ENCODE peak calls at places on chromosomes 1 and 21, in six cellular contexts. L is HL-60, T is mucosa of gallbladder, S is pancreas, F is foreskin keratinocyte, B is IMR-90. Q is an unnamed sample.

GRCh38 chr1:22727873-22728272 is 17.2 kb downstream of the EPHB2 start:
- DNase-seq in S (no peak), F (no peak), T (no peak), B (no peak), L (no peak), Q (no peak)

GRCh38 chr1:116122955-116123757 is 12.0 kb downstream of the MAB21L3 start:
- DNase-seq in T (peak), F (no peak), B (peak), L (no peak), S (no peak), Q (peak)

GRCh38 chr1:61851235-61851634 is 109.0 kb downstream of the PATJ start:
- DNase-seq in F (no peak), L (no peak), S (no peak), T (no peak), B (no peak), Q (no peak)

GRCh38 chr1:1943834-1944570 is 24.9 kb upstream of the TMEM52 start:
- DNase-seq in B (no peak), L (peak), S (peak), F (no peak), T (no peak), Q (peak)

GRCh38 chr1:171212607-171213347 is 27.7 kb downstream of the FMO2 start:
- DNase-seq in F (no peak), L (peak), B (no peak), T (no peak), S (no peak), Q (no peak)

GRCh38 chr1:107480548-107480947 is 339.7 kb downstream of the NTNG1 start:
- DNase-seq in T (no peak), S (no peak), L (no peak), B (no peak), F (no peak), Q (peak)

GRCh38 chr1:25011966-25012625 is 82.0 kb upstream of the RUNX3 start:
- DNase-seq in S (no peak), L (no peak), F (no peak), B (no peak), T (no peak), Q (no peak)

GRCh38 chr1:114718661-114719423 is 2.3 kb upstream of the NRAS start:
- DNase-seq in S (no peak), L (no peak), B (peak), F (peak), T (no peak), Q (no peak)

GRCh38 chr21:46098303-46099141 is 610 bp downstream of the COL6A2 start:
- DNase-seq in S (peak), L (no peak), F (no peak), T (peak), B (no peak), Q (peak)

GRCh38 chr1:109186704-109187071 is 27.0 kb upstream of the SARS1 start:
- DNase-seq in L (no peak), T (peak), B (peak), F (no peak), S (no peak), Q (no peak)

GRCh38 chr21:41348434-41348833 is 13.4 kb upstream of the MX2 start:
- DNase-seq in T (no peak), S (no peak), F (no peak), B (no peak), L (no peak), Q (no peak)

GRCh38 chr21:14453339-14453738 is 70.4 kb upstream of the HSPA13 start:
- DNase-seq in S (no peak), T (no peak), L (no peak), F (no peak), B (no peak), Q (no peak)

GRCh38 chr21:30408782-30409494 is 13.1 kb downstream of the KRTAP13-1 start:
- DNase-seq in B (no peak), F (peak), S (peak), T (no peak), L (peak), Q (peak)

GRCh38 chr1:61569212-61569621 is 155.7 kb downstream of the TM2D1 start:
- DNase-seq in B (no peak), S (no peak), T (no peak), F (no peak), L (no peak), Q (no peak)

GRCh38 chr1:29849038-29849750 is 612.9 kb downstream of the PTPRU start:
- DNase-seq in L (peak), S (peak), F (peak), T (no peak), B (peak), Q (peak)

GRCh38 chr1:226132731-226133503 is 53.6 kb downstream of the ACBD3 start:
- DNase-seq in F (peak), L (no peak), B (no peak), T (peak), S (no peak), Q (peak)

GRCh38 chr1:30877205-30877912 is 31.2 kb downstream of the SDC3 start:
- DNase-seq in L (peak), B (peak), F (peak), T (peak), S (no peak), Q (peak)

GRCh38 chr21:35825370-35825769 is 235.0 kb downstream of the SETD4 start:
- DNase-seq in L (no peak), T (no peak), B (no peak), F (no peak), S (no peak), Q (no peak)

GRCh38 chr1:226871047-226871365 is 590 bp downstream of the PSEN2 start:
- DNase-seq in T (no peak), S (no peak), B (no peak), F (no peak), L (no peak), Q (no peak)

GRCh38 chr1:151822404-151822803 is 9.2 kb downstream of the RORC start:
- DNase-seq in L (no peak), F (no peak), B (no peak), S (no peak), T (no peak), Q (no peak)

GRCh38 chr1:220803401-220804201 is 16.9 kb downstream of the MTARC1 start:
- DNase-seq in T (peak), S (peak), F (no peak), L (peak), B (peak), Q (no peak)

GRCh38 chr1:36530791-36531190 is 48.1 kb upstream of the CSF3R start:
- DNase-seq in L (no peak), B (no peak), S (no peak), T (no peak), F (no peak), Q (no peak)

GRCh38 chr1:1004780-1005697 is 5.1 kb upstream of the HES4 start:
- DNase-seq in B (peak), F (no peak), T (peak), S (peak), L (peak), Q (peak)

GRCh38 chr21:15732290-15732995 is 2.7 kb downstream of the USP25 start:
- DNase-seq in L (peak), T (no peak), S (no peak), F (peak), B (peak), Q (no peak)

GRCh38 chr1:26614655-26615411 is 81.0 kb upstream of the ARID1A start:
- DNase-seq in T (no peak), S (no peak), L (no peak), F (no peak), B (no peak), Q (no peak)

GRCh38 chr1:153537376-153537730 is 1.6 kb upstream of the S100A6 start:
- DNase-seq in L (no peak), F (no peak), B (no peak), S (no peak), T (no peak), Q (no peak)

GRCh38 chr1:66752000-66752592 is at the start of gene DYNLT5:
- DNase-seq in F (no peak), L (peak), B (peak), S (peak), T (peak), Q (peak)

GRCh38 chr1:21904725-21905520 is 32.2 kb downstream of the HSPG2 start:
- DNase-seq in F (peak), L (no peak), B (peak), S (peak), T (peak), Q (peak)

GRCh38 chr1:39268112-39268581 is 63.7 kb downstream of the MACF1 start:
- DNase-seq in B (peak), S (no peak), T (peak), L (no peak), F (peak), Q (no peak)

GRCh38 chr1:94296018-94296417 is 58.6 kb upstream of the ARHGAP29 start:
- DNase-seq in T (no peak), L (no peak), S (no peak), B (peak), F (no peak), Q (no peak)

GRCh38 chr1:20195464-20195780 is 9.1 kb upstream of the PLA2G2C start:
- DNase-seq in L (no peak), F (no peak), S (no peak), B (no peak), T (no peak), Q (no peak)

GRCh38 chr1:199151634-199152429 is 513.0 kb downstream of the PTPRC start:
- DNase-seq in L (no peak), F (no peak), B (no peak), S (no peak), T (no peak), Q (no peak)

GRCh38 chr1:235583511-235584001 is 66.0 kb downstream of the GNG4 start:
- DNase-seq in B (no peak), T (no peak), L (no peak), S (no peak), F (peak), Q (no peak)

GRCh38 chr1:11780380-11781147 is 18.6 kb downstream of the C1orf167 start:
- DNase-seq in T (no peak), F (no peak), S (no peak), B (no peak), L (no peak), Q (no peak)

GRCh38 chr1:19762175-19762779 is 37.4 kb downstream of the TMCO4 start:
- DNase-seq in B (peak), L (peak), F (no peak), S (peak), T (no peak), Q (peak)

GRCh38 chr1:25245809-25246599 is 1.2 kb downstream of the RSRP1 start:
- DNase-seq in F (no peak), S (no peak), L (no peak), B (peak), T (no peak), Q (no peak)

GRCh38 chr1:65558215-65558614 is 137.7 kb downstream of the LEPR start:
- DNase-seq in S (no peak), B (no peak), L (no peak), T (no peak), F (no peak), Q (no peak)

GRCh38 chr1:26833432-26834405 is 7.2 kb downstream of the ZDHHC18 start:
- DNase-seq in T (peak), B (no peak), F (no peak), L (peak), S (no peak), Q (peak)